ENCODE peak calls at places on chromosomes 12 and 14, in six cellular contexts. V is breast epithelium, Z is IMR-90, X is A549, D is body of pancreas, L is endothelial cell of umbilical vein. Q is an unnamed sample. For H3K4me1, the result is how much of the 10 kb centered on the place peaks cover.

GRCh38 chr12:25792031-25792430 is 166.5 kb upstream of the RASSF8 start:
- DNase-seq in D (no peak), Z (no peak), L (peak), X (no peak), V (no peak), Q (no peak)

GRCh38 chr12:117926391-117926899 is 42.3 kb downstream of the KSR2 start:
- DNase-seq in Z (no peak), L (no peak), V (no peak), X (no peak), D (no peak), Q (no peak)

GRCh38 chr12:90959538-90960139 is 4.7 kb upstream of the CCER1 start:
- DNase-seq in X (peak), V (no peak), D (peak), L (peak), Z (peak), Q (no peak)

GRCh38 chr12:100675432-100675831 is 101.9 kb downstream of the GAS2L3 start:
- DNase-seq in X (no peak), L (peak), V (no peak), Z (peak), D (peak), Q (no peak)

GRCh38 chr12:107992870-107993451 is 136.1 kb upstream of the WSCD2 start:
- DNase-seq in L (peak), X (peak), V (no peak), D (peak), Z (peak), Q (peak)

GRCh38 chr12:53524476-53524875 is 17.2 kb upstream of the NPFF start:
- DNase-seq in V (no peak), X (no peak), D (no peak), L (no peak), Z (no peak), Q (no peak)

GRCh38 chr14:101719708-101720107 is 41.8 kb upstream of the PPP2R5C start:
- DNase-seq in L (no peak), V (no peak), D (no peak), X (no peak), Z (no peak), Q (peak)

GRCh38 chr14:71289536-71289935 is 382.3 kb downstream of the PCNX1 start:
- DNase-seq in X (no peak), V (no peak), D (no peak), Z (no peak), L (no peak), Q (no peak)

GRCh38 chr12:95922231-95922630 is 20.2 kb downstream of the CCDC38 start:
- DNase-seq in V (no peak), L (no peak), Z (peak), X (no peak), D (no peak), Q (no peak)

GRCh38 chr12:57491393-57492280 is 3.8 kb downstream of the MARS1 start:
- DNase-seq in V (no peak), X (peak), L (no peak), D (no peak), Z (no peak), Q (no peak)
- TF ChIP-seq CTCF in V (no peak), X (no peak), L (no peak), D (no peak), Z (peak), Q (no peak)

GRCh38 chr12:120534203-120534702 is at the start of gene RNF10:
- DNase-seq in L (peak), V (peak), D (peak), X (peak), Z (peak), Q (peak)
- TF ChIP-seq POLR2A in L (peak), V (peak), D (peak), X (peak), Z (peak), Q (peak)

GRCh38 chr12:51925400-51926063 is 18.2 kb downstream of the ACVRL1 start:
- DNase-seq in Z (no peak), V (no peak), D (no peak), X (no peak), L (no peak), Q (no peak)

GRCh38 chr12:51922762-51923505 is 15.6 kb downstream of the ACVRL1 start:
- DNase-seq in X (peak), L (peak), Z (peak), D (peak), V (peak), Q (no peak)

GRCh38 chr12:51926064-51926632 is 18.8 kb downstream of the ACVRL1 start:
- DNase-seq in X (no peak), Z (no peak), D (no peak), L (peak), V (no peak), Q (no peak)

GRCh38 chr12:51923506-51924365 is 16.4 kb downstream of the ACVRL1 start:
- DNase-seq in Z (no peak), D (peak), V (no peak), X (no peak), L (peak), Q (no peak)

DNA sequence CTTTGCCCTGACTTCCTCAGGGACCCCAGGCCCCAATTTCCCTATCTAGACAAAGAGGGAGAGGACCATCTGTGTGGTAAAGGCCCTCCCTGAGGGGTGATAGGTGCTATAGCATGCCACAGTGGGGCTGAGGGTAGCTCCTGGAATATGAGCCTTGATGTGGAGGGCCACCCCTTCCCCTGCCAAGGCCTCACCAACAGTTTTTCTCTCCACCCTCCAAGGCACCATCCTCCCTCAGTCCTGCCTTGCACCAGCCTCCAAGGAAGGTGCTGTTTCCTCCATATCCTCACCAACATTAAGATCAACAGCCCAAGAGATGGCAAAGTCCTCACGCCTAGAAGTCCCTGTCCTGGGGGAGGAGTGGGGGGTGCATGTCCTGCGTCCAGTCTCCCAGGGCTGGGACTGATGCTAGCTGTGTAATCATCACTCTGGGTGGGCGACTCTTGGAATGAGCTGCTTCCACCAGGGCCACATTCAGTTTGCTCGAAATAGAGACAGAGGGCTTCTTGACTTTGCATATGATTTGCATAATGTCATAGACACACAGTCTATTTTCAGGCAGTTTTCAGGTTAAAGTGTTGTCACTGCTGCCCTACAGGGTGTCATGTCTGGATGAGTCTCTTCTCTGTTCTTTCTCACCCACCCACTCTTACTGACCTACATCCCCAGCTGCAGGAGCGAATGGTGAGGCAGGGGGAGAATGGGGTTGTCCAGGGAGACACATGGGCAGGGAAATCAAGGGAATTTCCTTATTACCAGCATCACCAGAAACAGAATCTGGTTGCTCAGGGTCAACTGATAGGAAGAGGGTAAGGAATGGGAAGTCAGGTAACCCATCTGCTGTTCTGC is 17.5 kb downstream of the ACVRL1 start:
- DNase-seq in X (no peak), D (no peak), V (no peak), Z (no peak), L (peak), Q (no peak)
- H3K4me1 ChIP-seq in X (under half), D (under half), V (under half), Z (under half), L (half or more), Q (under half)

GRCh38 chr12:15931590-15932053 is 20.5 kb downstream of the DERA start:
- DNase-seq in X (peak), L (no peak), V (no peak), D (no peak), Z (no peak), Q (no peak)
- TF ChIP-seq CTCF in X (no peak), L (no peak), V (no peak), D (no peak), Z (peak), Q (no peak)

DNA sequence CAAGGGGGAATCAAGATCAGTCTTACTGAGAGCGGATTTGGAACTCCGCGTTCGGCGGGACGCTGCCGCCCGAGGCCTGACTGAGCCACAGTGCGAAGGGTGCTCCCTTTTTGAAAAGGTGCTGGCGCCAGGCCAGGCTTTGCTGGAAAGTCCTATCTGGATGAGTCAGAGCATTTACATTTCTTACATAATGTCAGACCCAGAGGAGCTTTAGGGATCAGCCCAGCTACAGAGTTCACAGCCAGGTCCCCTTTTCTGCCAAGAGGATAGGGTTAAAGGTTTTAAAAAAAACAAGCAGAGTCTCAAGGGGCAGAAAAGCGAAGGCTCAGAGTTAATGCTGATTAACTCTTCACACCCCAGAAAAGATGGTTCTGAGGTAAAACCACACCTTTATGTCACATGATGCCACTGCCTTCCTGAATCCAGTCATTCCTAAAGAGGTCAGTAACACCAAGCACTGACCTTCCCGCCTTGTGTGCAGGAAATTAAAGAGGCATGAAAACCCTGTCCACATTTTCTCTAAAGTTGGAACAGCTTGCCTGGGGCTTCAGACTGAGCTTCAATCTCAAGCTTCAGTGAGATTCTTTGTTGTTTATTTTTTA is 11.7 kb upstream of the FBXL14 start:
- DNase-seq in D (peak), L (peak), X (peak), Z (peak), V (peak), Q (peak)
- TF ChIP-seq POLR2A in D (peak), L (no peak), X (peak), Z (no peak), V (no peak), Q (no peak)

GRCh38 chr12:110581951-110582285 is 1.2 kb downstream of the PPTC7 start:
- DNase-seq in L (no peak), V (no peak), X (no peak), Z (no peak), D (no peak), Q (no peak)

GRCh38 chr12:110585231-110585799 is 2.2 kb upstream of the PPTC7 start:
- DNase-seq in V (no peak), D (peak), X (no peak), Z (peak), L (peak), Q (no peak)

GRCh38 chr12:110579889-110580253 is 3.2 kb downstream of the PPTC7 start:
- DNase-seq in Z (no peak), X (no peak), L (no peak), V (no peak), D (no peak), Q (no peak)

GRCh38 chr12:110583137-110584059 is at the start of gene PPTC7:
- DNase-seq in L (peak), Z (peak), X (peak), V (peak), D (peak), Q (peak)

GRCh38 chr12:110582286-110583136 is 607 bp downstream of the PPTC7 start:
- DNase-seq in Z (peak), X (peak), V (peak), L (peak), D (peak), Q (no peak)
- H3K4me1 ChIP-seq in Z (under half), X (under half), V (under half), L (under half), D (half or more), Q (half or more)

DNA sequence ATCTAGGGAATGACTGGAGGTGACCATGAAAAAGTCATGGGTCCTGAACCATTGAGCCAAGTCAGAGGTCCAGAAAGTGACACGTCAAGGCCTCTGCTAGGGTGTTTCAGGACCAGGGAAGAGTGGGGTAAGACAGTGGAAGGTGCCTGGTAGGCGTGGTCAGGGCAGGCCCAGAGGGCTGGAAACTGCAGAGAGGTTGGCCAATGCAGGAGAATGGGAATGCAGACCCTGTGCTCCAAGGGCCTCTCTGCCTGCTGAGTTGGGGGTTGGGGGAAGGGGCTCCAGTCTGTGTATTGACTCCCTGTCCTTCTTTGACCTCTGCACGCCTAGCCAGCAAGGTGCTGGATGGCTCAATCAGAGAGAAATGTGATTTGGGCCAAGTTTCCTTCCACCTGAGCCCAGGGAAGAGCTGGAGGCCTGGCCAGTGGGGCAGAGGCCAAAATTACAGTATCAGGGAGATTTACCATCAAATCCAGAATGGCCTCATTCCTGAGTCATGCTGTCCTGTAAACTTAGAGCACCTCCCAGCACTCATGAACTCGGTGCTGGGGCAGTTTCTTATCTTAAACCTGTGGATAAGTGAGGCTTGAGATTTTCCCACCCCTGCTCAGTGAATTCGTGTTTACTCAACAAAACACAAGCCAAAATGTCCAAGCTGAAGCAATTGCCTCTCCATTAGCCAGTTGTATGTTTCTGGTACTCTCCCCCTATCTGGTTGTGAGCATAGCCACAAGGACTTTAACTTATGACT is 24.4 kb downstream of the IRF2BPL start:
- DNase-seq in L (no peak), X (no peak), V (no peak), Z (peak), D (peak), Q (no peak)
- TF ChIP-seq CTCF in L (no peak), X (no peak), V (no peak), Z (no peak), D (peak), Q (no peak)

GRCh38 chr12:8644345-8645248 is 18.0 kb downstream of the MFAP5 start:
- DNase-seq in L (no peak), D (no peak), X (no peak), V (no peak), Z (no peak), Q (no peak)
- TF ChIP-seq POLR2A in L (no peak), D (no peak), X (no peak), V (no peak), Z (no peak), Q (no peak)

GRCh38 chr12:4535092-4535491 is 3.6 kb upstream of the RAD51AP1 start:
- DNase-seq in D (no peak), X (no peak), V (no peak), L (no peak), Z (no peak), Q (no peak)
- H3K4me1 ChIP-seq in D (under half), X (under half), V (under half), L (under half), Z (under half), Q (under half)